ENCODE peak calls at places on chromosome 14, in nine cellular contexts. A, B, T, K, H, O, E, L and J are unnamed samples.

GRCh38 chr14:45185110-45185814 is 49.5 kb downstream of the FANCM start:
- DNase-seq in O (no peak), H (no peak), K (no peak), T (no peak), B (peak; percentile 45), L (no peak), A (no peak), E (no peak), J (no peak)

GRCh38 chr14:93317836-93318807 is 14.7 kb downstream of the BTBD7 start:
- DNase-seq in B (peak; percentile 11), K (peak; percentile 22), L (no peak), E (no peak), H (no peak), T (no peak), O (no peak), A (no peak), J (peak; percentile 42)

GRCh38 chr14:20008156-20008555 is 6.2 kb downstream of the OR4Q2 start:
- DNase-seq in T (no peak), L (no peak), B (no peak), K (no peak), O (no peak), H (no peak), A (no peak), E (no peak), J (no peak)

GRCh38 chr14:100529561-100530031 is 57.6 kb downstream of the BEGAIN start:
- DNase-seq in H (peak; percentile 75), B (no peak), E (no peak), O (peak; percentile 25), K (no peak), T (no peak), A (peak; percentile 50), L (no peak), J (no peak)

GRCh38 chr14:105248368-105249174 is at the start of gene BTBD6:
- DNase-seq in O (peak; percentile 83), T (peak; percentile 82), H (peak; percentile 96), L (peak; percentile 89), E (peak; percentile 88), K (peak; percentile 92), A (peak; percentile 92), B (peak; percentile 79), J (peak; percentile 73)

GRCh38 chr14:102314242-102315011 is 5.1 kb upstream of the ZNF839 start:
- DNase-seq in O (peak; percentile 83), A (peak; percentile 93), T (peak; percentile 81), H (peak; percentile 97), B (peak; percentile 83), K (peak; percentile 89), L (peak; percentile 87), E (peak; percentile 90), J (peak; percentile 84)

GRCh38 chr14:77376380-77376770 is 519 bp downstream of the TMED8 start:
- DNase-seq in L (no peak), O (peak; percentile 30), A (peak; percentile 64), H (no peak), K (peak; percentile 26), B (peak; percentile 14), E (peak; percentile 53), T (peak; percentile 27), J (peak; percentile 8)

GRCh38 chr14:52949711-52950409 is 990 bp downstream of the FERMT2 start:
- DNase-seq in T (no peak), K (no peak), B (peak; percentile 49), O (peak; percentile 49), A (no peak), H (no peak), L (no peak), E (no peak), J (peak; percentile 70)

GRCh38 chr14:102768223-102769048 is 8.8 kb upstream of the TRAF3 start:
- DNase-seq in O (no peak), T (peak; percentile 38), B (no peak), K (no peak), E (no peak), L (no peak), A (no peak), H (no peak), J (no peak)

GRCh38 chr14:31510222-31510621 is 22.4 kb upstream of the GPR33 start:
- DNase-seq in T (no peak), O (no peak), A (no peak), E (no peak), H (no peak), B (peak; percentile 8), L (no peak), K (no peak), J (peak; percentile 37)

GRCh38 chr14:35678403-35679028 is 130.6 kb downstream of the RALGAPA1 start:
- DNase-seq in B (no peak), A (no peak), O (no peak), H (no peak), T (no peak), K (no peak), E (no peak), L (no peak), J (no peak)

GRCh38 chr14:76267322-76268012 is 108.5 kb upstream of the ESRRB start:
- DNase-seq in B (peak; percentile 27), K (peak; percentile 13), A (peak; percentile 83), H (peak; percentile 88), T (peak; percentile 63), O (peak; percentile 67), L (no peak), E (peak; percentile 78), J (peak; percentile 54)

GRCh38 chr14:59811850-59812249 is 58.7 kb downstream of the RTN1 start:
- DNase-seq in B (no peak), E (no peak), T (no peak), L (no peak), K (no peak), O (no peak), A (no peak), H (no peak), J (no peak)

GRCh38 chr14:58864751-58865519 is 227.2 kb downstream of the DACT1 start:
- DNase-seq in H (no peak), O (no peak), K (no peak), E (no peak), T (no peak), A (no peak), L (no peak), B (peak; percentile 79), J (peak; percentile 97)

GRCh38 chr14:99034711-99035171 is 237.3 kb downstream of the BCL11B start:
- DNase-seq in T (no peak), L (peak; percentile 65), B (no peak), A (no peak), O (no peak), H (peak; percentile 84), K (no peak), E (peak; percentile 37), J (no peak)
- TF ChIP-seq CTCF in T (no peak), L (no peak), B (no peak), A (no peak), O (no peak), H (no peak), K (no peak), E (no peak), J (no peak)

GRCh38 chr14:99245541-99246511 is 26.2 kb downstream of the BCL11B start:
- DNase-seq in B (no peak), K (no peak), H (no peak), O (no peak), A (no peak), E (no peak), L (no peak), T (no peak), J (no peak)
- H3K4me3 ChIP-seq in B (peak overlapping the region; percentile 15), K (no peak overlapping the region), H (no peak overlapping the region), O (no peak overlapping the region), A (peak overlapping the region; percentile 38), E (no peak overlapping the region), L (peak overlapping the region; percentile 24), T (no peak overlapping the region), J (no peak overlapping the region)

DNA sequence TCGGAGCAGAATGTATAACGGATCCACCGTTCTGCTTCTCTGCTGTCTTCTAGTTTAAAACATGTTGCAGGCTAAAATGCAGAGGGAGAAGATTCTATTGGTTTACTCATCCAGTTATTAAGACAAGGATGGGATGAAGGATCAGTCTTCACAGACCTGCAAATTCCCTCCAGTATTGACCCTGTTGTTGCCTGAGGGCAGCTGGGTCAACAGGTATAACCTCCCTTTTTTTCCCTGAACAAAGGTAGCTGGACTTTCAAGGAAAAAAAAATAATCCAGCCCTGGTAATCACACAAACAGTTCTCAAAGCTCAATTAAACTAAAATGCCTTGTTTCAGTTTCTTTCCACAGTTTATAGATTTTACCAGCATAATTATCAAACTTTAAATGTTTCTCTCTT is 480.6 kb downstream of the ZFP36L1 start:
- DNase-seq in E (no peak), L (no peak), T (no peak), H (no peak), A (no peak), O (no peak), B (no peak), K (no peak), J (no peak)
- TF ChIP-seq CTCF in E (no peak), L (no peak), T (no peak), H (no peak), A (no peak), O (no peak), B (no peak), K (no peak), J (no peak)

DNA sequence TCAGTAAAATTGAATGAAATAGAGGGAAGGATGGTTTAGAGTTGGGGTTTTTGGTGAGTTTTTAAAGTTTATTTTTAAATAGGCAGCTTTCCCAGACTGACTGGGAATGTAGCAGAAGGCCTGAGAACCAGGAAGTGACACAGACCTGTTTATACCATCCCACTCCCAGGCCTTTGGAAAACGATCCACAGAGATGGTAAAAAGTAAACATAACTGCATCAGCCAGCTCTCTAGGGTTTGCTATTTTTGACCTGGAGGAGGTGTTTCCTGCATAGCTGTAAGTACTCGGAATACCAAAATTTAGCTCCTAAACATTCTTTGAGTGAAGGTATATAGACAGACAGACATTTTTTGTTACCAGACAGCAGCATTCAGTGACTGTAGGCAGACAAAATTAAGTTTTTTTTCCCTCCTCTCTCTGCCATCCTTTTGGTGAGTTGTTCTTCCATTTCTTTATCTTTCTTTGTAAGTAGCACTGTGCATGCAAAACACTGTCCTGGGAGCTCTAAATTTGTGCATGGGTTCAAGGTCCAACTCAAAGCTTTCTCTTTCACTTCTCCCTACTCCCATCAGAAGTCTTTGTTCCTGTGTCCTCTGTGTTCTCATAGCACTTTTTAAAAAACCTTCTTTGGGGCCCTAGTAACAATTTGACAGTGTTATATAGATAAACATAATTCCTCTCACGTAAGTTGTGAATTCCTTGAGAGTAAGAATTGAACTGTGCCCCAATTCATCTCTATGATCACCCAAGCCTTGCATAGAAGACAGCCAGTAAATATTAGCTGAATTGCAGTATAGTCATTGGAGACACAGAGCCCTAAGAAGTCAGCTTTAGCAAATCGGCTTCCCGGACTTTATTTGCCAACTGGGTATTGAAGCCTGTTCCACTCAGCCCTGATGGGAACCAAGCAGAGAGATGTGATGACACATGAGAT is 37.4 kb downstream of the SUSD6 start:
- DNase-seq in O (no peak), L (no peak), A (no peak), E (no peak), H (peak; percentile 13), K (no peak), T (no peak), B (peak; percentile 60), J (peak; percentile 60)
- H3K4me3 ChIP-seq in O (no peak overlapping the region), L (peak overlapping the region; percentile 28), A (no peak overlapping the region), E (peak overlapping the region; percentile 6), H (no peak overlapping the region), K (no peak overlapping the region), T (no peak overlapping the region), B (no peak overlapping the region), J (no peak overlapping the region)

DNA sequence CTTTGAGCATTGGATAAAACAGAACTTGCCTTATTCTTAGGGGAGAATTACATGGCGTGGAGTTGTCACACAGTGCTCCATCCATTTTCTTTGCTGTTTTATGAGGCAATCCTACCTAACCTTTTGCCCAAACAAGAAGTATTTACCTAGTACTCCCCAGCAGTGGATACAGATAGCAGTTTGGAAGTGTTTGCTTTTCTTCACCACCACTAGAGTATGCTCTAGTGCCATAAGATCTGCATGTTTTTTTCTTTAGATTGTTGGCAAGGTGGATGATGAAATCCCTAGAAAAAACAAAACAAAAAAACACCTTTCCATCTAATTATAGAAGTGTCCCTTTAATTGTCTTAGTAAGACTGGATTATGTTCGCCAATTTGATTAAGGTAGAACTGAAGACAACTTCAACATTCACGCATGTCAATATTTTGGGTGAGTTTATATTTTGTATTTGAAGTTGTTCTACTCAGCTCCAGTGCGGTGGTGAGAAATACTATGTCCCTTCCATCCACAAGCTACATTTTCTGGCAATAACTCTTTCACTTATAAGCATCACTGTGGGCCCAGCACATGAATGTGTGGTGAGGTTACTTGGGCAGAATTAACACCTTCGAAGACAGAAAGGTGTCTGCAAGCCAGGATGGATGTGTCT is 23.6 kb upstream of the TMEM260 start:
- DNase-seq in O (no peak), B (peak; percentile 41), A (no peak), L (no peak), H (no peak), T (no peak), E (no peak), K (no peak), J (peak; percentile 59)
- TF ChIP-seq CTCF in O (no peak), B (peak; percentile 61), A (peak; percentile 24), L (no peak), H (no peak), T (peak; percentile 25), E (peak; percentile 67), K (peak; percentile 38), J (peak; percentile 68)